ENCODE peak calls at places on chromosomes 3 and 15, in seven cellular contexts. B, M, S, Z, J, Y and R are unnamed samples.

GRCh38 chr15:70016511-70016994 is 81.2 kb downstream of the TLE3 start:
- DNase-seq in B (peak), J (no peak), Z (no peak), Y (no peak), S (no peak), M (no peak), R (no peak)

GRCh38 chr15:80461370-80462060 is 57.3 kb downstream of the ARNT2 start:
- DNase-seq in M (no peak), J (no peak), S (no peak), Z (peak), Y (peak), B (no peak), R (no peak)

GRCh38 chr3:102206506-102207145 is 228.2 kb upstream of the ZPLD1 start:
- DNase-seq in M (no peak), B (no peak), J (no peak), S (peak), Y (peak), Z (peak), R (no peak)

GRCh38 chr15:80745888-80746287 is 33.3 kb upstream of the CEMIP start:
- DNase-seq in M (no peak), J (no peak), B (no peak), Z (no peak), Y (no peak), S (no peak), R (no peak)

GRCh38 chr3:190575441-190576190 is 61.7 kb downstream of the IL1RAP start:
- DNase-seq in S (no peak), M (no peak), Z (no peak), Y (no peak), B (no peak), J (no peak), R (no peak)

GRCh38 chr3:69085543-69086132 is 901 bp downstream of the ARL6IP5 start:
- DNase-seq in Y (peak), J (no peak), S (no peak), M (peak), B (no peak), Z (peak), R (peak)

GRCh38 chr3:123284399-123285010 is 82.8 kb downstream of the SEC22A start:
- DNase-seq in S (no peak), M (no peak), Y (no peak), Z (no peak), J (no peak), B (no peak), R (no peak)

GRCh38 chr3:57951106-57951882 is 56.9 kb upstream of the FLNB start:
- DNase-seq in M (peak), S (peak), Z (peak), B (no peak), J (no peak), Y (peak), R (no peak)

GRCh38 chr3:64916937-64917336 is 229.1 kb upstream of the ADAMTS9 start:
- DNase-seq in Y (no peak), M (no peak), J (no peak), S (no peak), Z (no peak), B (no peak), R (no peak)

GRCh38 chr3:184189421-184189820 is 3.4 kb downstream of the ABCF3 start:
- DNase-seq in Y (no peak), S (no peak), B (no peak), Z (no peak), M (no peak), J (no peak), R (no peak)

GRCh38 chr3:37491343-37491742 is 317.0 kb upstream of the LRRFIP2 start:
- DNase-seq in S (no peak), B (no peak), J (no peak), M (no peak), Z (no peak), Y (no peak), R (no peak)

GRCh38 chr15:78394981-78395619 is 42.9 kb upstream of the IREB2 start:
- DNase-seq in B (no peak), Y (no peak), J (no peak), Z (no peak), S (no peak), M (no peak), R (no peak)

GRCh38 chr3:179526989-179527391 is 35.7 kb upstream of the ACTL6A start:
- DNase-seq in Z (peak), Y (peak), B (no peak), S (peak), M (no peak), J (no peak), R (peak)

GRCh38 chr3:146542179-146542578 is 2.2 kb downstream of the PLSCR1 start:
- DNase-seq in Y (peak), S (no peak), M (no peak), B (no peak), Z (peak), J (no peak), R (no peak)

GRCh38 chr15:70806992-70807712 is 43.8 kb upstream of the UACA start:
- DNase-seq in Z (no peak), Y (peak), M (no peak), J (no peak), B (no peak), S (no peak), R (no peak)

GRCh38 chr15:60529332-60529731 is 50.4 kb upstream of the ICE2 start:
- DNase-seq in Z (no peak), M (no peak), B (no peak), Y (no peak), S (no peak), J (no peak), R (no peak)

GRCh38 chr3:179321585-179322322 is 1.1 kb upstream of the ZNF639 start:
- DNase-seq in J (peak), S (peak), Z (peak), M (no peak), B (no peak), Y (no peak), R (peak)

GRCh38 chr3:171461087-171461917 is 1.1 kb upstream of the TNIK start:
- DNase-seq in Z (peak), B (no peak), M (no peak), J (no peak), Y (no peak), S (peak), R (no peak)

GRCh38 chr15:69209661-69210060 is 49.2 kb downstream of the GLCE start:
- DNase-seq in Z (no peak), J (no peak), M (no peak), S (no peak), B (no peak), Y (no peak), R (no peak)

GRCh38 chr3:12120374-12121140 is 38.2 kb downstream of the TIMP4 start:
- DNase-seq in S (no peak), Y (no peak), J (no peak), B (no peak), M (no peak), Z (no peak), R (no peak)

GRCh38 chr3:10552631-10552943 is 47.2 kb upstream of the ATP2B2 start:
- DNase-seq in Z (no peak), Y (no peak), S (no peak), M (no peak), J (no peak), B (no peak), R (no peak)

GRCh38 chr3:123194552-123194951 is 7.2 kb upstream of the SEC22A start:
- DNase-seq in B (no peak), M (no peak), Y (no peak), S (peak), Z (peak), J (no peak), R (no peak)

GRCh38 chr3:11053926-11054503 is 61.5 kb downstream of the SLC6A1 start:
- DNase-seq in J (no peak), Z (no peak), B (no peak), S (no peak), M (no peak), Y (no peak), R (no peak)

GRCh38 chr3:192930585-192930984 is 12.9 kb upstream of the MB21D2 start:
- DNase-seq in Z (no peak), B (no peak), Y (no peak), S (no peak), M (no peak), J (no peak), R (no peak)

GRCh38 chr3:101379695-101380376 is 59.5 kb upstream of the IMPG2 start:
- DNase-seq in B (peak), Z (no peak), S (no peak), M (no peak), Y (no peak), J (no peak), R (no peak)

GRCh38 chr3:50853936-50854335 is 179.2 kb downstream of the DOCK3 start:
- DNase-seq in S (no peak), Z (no peak), B (no peak), J (no peak), Y (no peak), M (no peak), R (no peak)

GRCh38 chr3:194272861-194273266 is 78.3 kb downstream of the CPN2 start:
- DNase-seq in S (no peak), J (no peak), B (no peak), Y (no peak), M (no peak), Z (peak), R (no peak)

GRCh38 chr3:9727743-9728142 is 3.8 kb upstream of the BRPF1 start:
- DNase-seq in B (no peak), Z (no peak), S (no peak), M (no peak), J (no peak), Y (no peak), R (no peak)

GRCh38 chr3:108201258-108201657 is 21.0 kb downstream of the IFT57 start:
- DNase-seq in Y (no peak), B (no peak), M (no peak), S (no peak), Z (peak), J (no peak), R (no peak)

GRCh38 chr3:179726075-179726742 is 73.4 kb downstream of the USP13 start:
- DNase-seq in Y (no peak), B (no peak), M (no peak), Z (no peak), S (no peak), J (no peak), R (no peak)

GRCh38 chr15:87345955-87346354 is 910.6 kb downstream of the NTRK3 start:
- DNase-seq in S (no peak), B (no peak), M (no peak), J (no peak), Z (no peak), Y (no peak), R (no peak)